ENCODE peak calls at places on chromosomes 6 and 20, in four cellular contexts. O is stromal cell of bone marrow; V is effector CD4-positive, alpha-beta T cell; C is fibroblast of mammary gland. A is an unnamed sample.

GRCh38 chr20:61536671-61537070 is 284.6 kb downstream of the CDH4 start:
- DNase-seq in O (no peak), V (no peak), C (no peak), A (no peak)

GRCh38 chr20:32651537-32651936 is 22.2 kb downstream of the C20orf203 start:
- DNase-seq in O (no peak), V (no peak), C (no peak), A (no peak)

GRCh38 chr6:147029923-147030322 is 174.3 kb upstream of the STXBP5 start:
- DNase-seq in O (no peak), V (no peak), C (no peak), A (no peak)

GRCh38 chr6:29531668-29532067 is 27.9 kb downstream of the UBD start:
- DNase-seq in O (no peak), V (no peak), C (no peak), A (no peak)

GRCh38 chr6:79173378-79173777 is 61.1 kb downstream of the HMGN3 start:
- DNase-seq in O (no peak), V (no peak), C (no peak), A (no peak)

GRCh38 chr20:36367370-36367745 is 61.2 kb downstream of the DLGAP4 start:
- DNase-seq in O (no peak), V (no peak), C (no peak), A (no peak)

GRCh38 chr6:34465551-34466241 is at the start of gene PACSIN1:
- DNase-seq in O (no peak), V (no peak), C (no peak), A (peak)

GRCh38 chr6:165831812-165832470 is 168.9 kb upstream of the PDE10A start:
- DNase-seq in O (no peak), V (no peak), C (no peak), A (no peak)

GRCh38 chr20:64107736-64108457 is 532 bp upstream of the NPBWR2 start:
- DNase-seq in O (no peak), V (no peak), C (no peak), A (no peak)

GRCh38 chr20:24935140-24935539 is 13.9 kb upstream of the CST7 start:
- DNase-seq in O (no peak), V (no peak), C (no peak), A (no peak)

GRCh38 chr20:51423810-51424209 is 118.7 kb downstream of the NFATC2 start:
- DNase-seq in O (no peak), V (no peak), C (no peak), A (no peak)

GRCh38 chr6:85383042-85383441 is 66.8 kb upstream of the NT5E start:
- DNase-seq in O (no peak), V (no peak), C (no peak), A (no peak)

GRCh38 chr6:128572286-128572685 is 51.9 kb upstream of the PTPRK start:
- DNase-seq in O (no peak), V (no peak), C (peak), A (no peak)

GRCh38 chr6:36945301-36945700 is 9.2 kb upstream of the PI16 start:
- DNase-seq in O (no peak), V (no peak), C (no peak), A (no peak)

GRCh38 chr20:49188101-49188784 is at the start of gene STAU1:
- DNase-seq in O (peak), V (peak), C (peak), A (peak)

GRCh38 chr20:8464368-8464767 is 332.3 kb downstream of the PLCB1 start:
- DNase-seq in O (no peak), V (no peak), C (peak), A (peak)

GRCh38 chr20:1308702-1309095 is 20.2 kb downstream of the SDCBP2 start:
- DNase-seq in O (no peak), V (no peak), C (no peak), A (no peak)

GRCh38 chr6:118652051-118652699 is 784 bp upstream of the CEP85L start:
- DNase-seq in O (no peak), V (no peak), C (no peak), A (no peak)

GRCh38 chr6:100274147-100274546 is 190.6 kb downstream of the SIM1 start:
- DNase-seq in O (no peak), V (no peak), C (no peak), A (no peak)

GRCh38 chr6:159720708-159721107 is 6.6 kb upstream of the WTAP start:
- DNase-seq in O (no peak), V (peak), C (peak), A (peak)

GRCh38 chr6:168134399-168135201 is 55.6 kb upstream of the FRMD1 start:
- DNase-seq in O (no peak), V (no peak), C (no peak), A (no peak)

GRCh38 chr20:44572551-44573500 is 9.6 kb upstream of the PKIG start:
- DNase-seq in O (peak), V (no peak), C (peak), A (no peak)

GRCh38 chr20:16556299-16556698 is 16.9 kb downstream of the KIF16B start:
- DNase-seq in O (no peak), V (no peak), C (peak), A (no peak)

GRCh38 chr6:111011360-111012142 is 29.7 kb downstream of the RPF2 start:
- DNase-seq in O (peak), V (no peak), C (peak), A (peak)

GRCh38 chr6:134245041-134245440 is 72.9 kb downstream of the SGK1 start:
- DNase-seq in O (no peak), V (no peak), C (peak), A (no peak)

GRCh38 chr6:161038229-161039003 is 46.8 kb downstream of the MAP3K4 start:
- DNase-seq in O (peak), V (no peak), C (peak), A (no peak)

GRCh38 chr6:121055572-121056163 is 278.6 kb downstream of the TBC1D32 start:
- DNase-seq in O (peak), V (no peak), C (peak), A (no peak)

GRCh38 chr6:108874470-108875160 is 26.4 kb downstream of the ARMC2 start:
- DNase-seq in O (peak), V (no peak), C (peak), A (no peak)

GRCh38 chr20:47610247-47610944 is 108.7 kb downstream of the NCOA3 start:
- DNase-seq in O (peak), V (peak), C (peak), A (no peak)

GRCh38 chr6:154156135-154156948 is 117.3 kb downstream of the OPRM1 start:
- DNase-seq in O (no peak), V (peak), C (peak), A (peak)

GRCh38 chr6:3484240-3484639 is 27.4 kb upstream of the SLC22A23 start:
- DNase-seq in O (no peak), V (no peak), C (peak), A (no peak)

GRCh38 chr20:58155148-58155925 is 73.1 kb downstream of the ANKRD60 start:
- DNase-seq in O (no peak), V (no peak), C (no peak), A (no peak)

GRCh38 chr20:37943501-37944455 is 40.9 kb downstream of the VSTM2L start:
- DNase-seq in O (no peak), V (no peak), C (no peak), A (no peak)

GRCh38 chr6:19803331-19804330 is 33.5 kb upstream of the ID4 start:
- DNase-seq in O (peak), V (no peak), C (peak), A (no peak)

GRCh38 chr6:159959976-159960384 is 8.9 kb upstream of the IGF2R start:
- DNase-seq in O (no peak), V (no peak), C (peak), A (no peak)

GRCh38 chr6:107418118-107418517 is 41.2 kb downstream of the PDSS2 start:
- DNase-seq in O (no peak), V (no peak), C (peak), A (peak)

GRCh38 chr6:144588674-144589325 is 303.7 kb downstream of the UTRN start:
- DNase-seq in O (no peak), V (no peak), C (no peak), A (peak)

GRCh38 chr6:85323435-85324040 is 126.3 kb upstream of the NT5E start:
- DNase-seq in O (peak), V (peak), C (peak), A (peak)

GRCh38 chr6:3910264-3910663 is 61.1 kb downstream of the FAM50B start:
- DNase-seq in O (no peak), V (no peak), C (no peak), A (no peak)

A was measured in T-helper 2 cell.